ENCODE peak calls at places on chromosome 7, in ten cellular contexts. One of them, this sample, is unnamed.

GRCh38 chr7:151676759-151677158 is 157.1 kb upstream of the RHEB start:
- DNase-seq in esophagus muscularis mucosa: no peak
- DNase-seq in endodermal cell: no peak
- DNase-seq in body of pancreas: no peak
- DNase-seq in SK-N-SH: no peak
- DNase-seq in mucosa of descending colon: no peak
- DNase-seq in choroid plexus epithelial cell: no peak
- DNase-seq in cardiac muscle cell: no peak
- DNase-seq in heart left ventricle: no peak
- DNase-seq in upper lobe of right lung: no peak
- DNase-seq in this sample: no peak

GRCh38 chr7:100865971-100866720 is 1.0 kb upstream of the TRIP6 start:
- DNase-seq in cardiac muscle cell: no peak
- DNase-seq in body of pancreas: peak; percentile 88
- DNase-seq in upper lobe of right lung: peak; percentile 93
- DNase-seq in heart left ventricle: peak; percentile 79
- DNase-seq in SK-N-SH: peak; percentile 63
- DNase-seq in mucosa of descending colon: peak; percentile 90
- DNase-seq in choroid plexus epithelial cell: no peak
- DNase-seq in endodermal cell: peak; percentile 66
- DNase-seq in esophagus muscularis mucosa: no peak
- DNase-seq in this sample: no peak

GRCh38 chr7:28355553-28356319 is 56.6 kb upstream of the CREB5 start:
- DNase-seq in body of pancreas: no peak
- DNase-seq in upper lobe of right lung: no peak
- DNase-seq in mucosa of descending colon: no peak
- DNase-seq in endodermal cell: no peak
- DNase-seq in choroid plexus epithelial cell: no peak
- DNase-seq in esophagus muscularis mucosa: peak; percentile 78
- DNase-seq in heart left ventricle: no peak
- DNase-seq in SK-N-SH: no peak
- DNase-seq in cardiac muscle cell: no peak
- DNase-seq in this sample: no peak

GRCh38 chr7:50394315-50394714 is 55.8 kb downstream of the FIGNL1 start:
- DNase-seq in mucosa of descending colon: no peak
- DNase-seq in upper lobe of right lung: no peak
- DNase-seq in cardiac muscle cell: no peak
- DNase-seq in esophagus muscularis mucosa: no peak
- DNase-seq in body of pancreas: no peak
- DNase-seq in choroid plexus epithelial cell: no peak
- DNase-seq in heart left ventricle: no peak
- DNase-seq in endodermal cell: no peak
- DNase-seq in SK-N-SH: no peak
- DNase-seq in this sample: no peak

GRCh38 chr7:91357379-91357778 is 93.1 kb downstream of the FZD1 start:
- DNase-seq in esophagus muscularis mucosa: no peak
- DNase-seq in body of pancreas: no peak
- DNase-seq in upper lobe of right lung: no peak
- DNase-seq in SK-N-SH: no peak
- DNase-seq in cardiac muscle cell: peak; percentile 14
- DNase-seq in endodermal cell: no peak
- DNase-seq in mucosa of descending colon: no peak
- DNase-seq in choroid plexus epithelial cell: no peak
- DNase-seq in heart left ventricle: no peak
- DNase-seq in this sample: no peak

GRCh38 chr7:155644178-155644970 is at the start of gene RBM33:
- DNase-seq in cardiac muscle cell: peak; percentile 90
- DNase-seq in body of pancreas: peak; percentile 74
- DNase-seq in heart left ventricle: peak; percentile 83
- DNase-seq in esophagus muscularis mucosa: peak; percentile 93
- DNase-seq in upper lobe of right lung: peak; percentile 89
- DNase-seq in choroid plexus epithelial cell: peak; percentile 86
- DNase-seq in endodermal cell: peak; percentile 93
- DNase-seq in SK-N-SH: peak; percentile 96
- DNase-seq in mucosa of descending colon: peak; percentile 85
- DNase-seq in this sample: peak; percentile 32

GRCh38 chr7:129949292-129950133 is 3.2 kb downstream of the UBE2H start:
- DNase-seq in heart left ventricle: no peak
- DNase-seq in endodermal cell: peak; percentile 82
- DNase-seq in body of pancreas: peak; percentile 45
- DNase-seq in esophagus muscularis mucosa: no peak
- DNase-seq in cardiac muscle cell: peak; percentile 35
- DNase-seq in mucosa of descending colon: no peak
- DNase-seq in upper lobe of right lung: peak; percentile 23
- DNase-seq in SK-N-SH: peak; percentile 47
- DNase-seq in choroid plexus epithelial cell: peak; percentile 86
- DNase-seq in this sample: no peak

GRCh38 chr7:106369349-106369748 is 84.6 kb upstream of the NAMPT start:
- DNase-seq in mucosa of descending colon: no peak
- DNase-seq in endodermal cell: no peak
- DNase-seq in upper lobe of right lung: no peak
- DNase-seq in cardiac muscle cell: no peak
- DNase-seq in choroid plexus epithelial cell: peak; percentile 62
- DNase-seq in heart left ventricle: no peak
- DNase-seq in body of pancreas: no peak
- DNase-seq in esophagus muscularis mucosa: no peak
- DNase-seq in SK-N-SH: no peak
- DNase-seq in this sample: peak; percentile 56

GRCh38 chr7:71286924-71287323 is 155.0 kb downstream of the GALNT17 start:
- DNase-seq in body of pancreas: no peak
- DNase-seq in esophagus muscularis mucosa: no peak
- DNase-seq in choroid plexus epithelial cell: no peak
- DNase-seq in SK-N-SH: no peak
- DNase-seq in cardiac muscle cell: no peak
- DNase-seq in endodermal cell: peak; percentile 64
- DNase-seq in heart left ventricle: no peak
- DNase-seq in upper lobe of right lung: no peak
- DNase-seq in mucosa of descending colon: no peak
- DNase-seq in this sample: no peak

GRCh38 chr7:111527545-111527944 is 34.7 kb downstream of the IMMP2L start:
- DNase-seq in endodermal cell: no peak
- DNase-seq in body of pancreas: no peak
- DNase-seq in esophagus muscularis mucosa: no peak
- DNase-seq in choroid plexus epithelial cell: no peak
- DNase-seq in upper lobe of right lung: no peak
- DNase-seq in mucosa of descending colon: no peak
- DNase-seq in cardiac muscle cell: no peak
- DNase-seq in heart left ventricle: no peak
- DNase-seq in SK-N-SH: no peak
- DNase-seq in this sample: no peak

GRCh38 chr7:27601217-27601616 is 61.5 kb downstream of the HIBADH start:
- DNase-seq in esophagus muscularis mucosa: no peak
- DNase-seq in upper lobe of right lung: no peak
- DNase-seq in SK-N-SH: no peak
- DNase-seq in choroid plexus epithelial cell: no peak
- DNase-seq in cardiac muscle cell: no peak
- DNase-seq in heart left ventricle: no peak
- DNase-seq in mucosa of descending colon: no peak
- DNase-seq in endodermal cell: no peak
- DNase-seq in body of pancreas: no peak
- DNase-seq in this sample: no peak

GRCh38 chr7:66399566-66399965 is 194.4 kb downstream of the TPST1 start:
- DNase-seq in SK-N-SH: no peak
- DNase-seq in endodermal cell: no peak
- DNase-seq in cardiac muscle cell: no peak
- DNase-seq in upper lobe of right lung: no peak
- DNase-seq in esophagus muscularis mucosa: no peak
- DNase-seq in mucosa of descending colon: no peak
- DNase-seq in heart left ventricle: no peak
- DNase-seq in choroid plexus epithelial cell: peak; percentile 25
- DNase-seq in body of pancreas: no peak
- DNase-seq in this sample: no peak

GRCh38 chr7:98315318-98315993 is 34.0 kb downstream of the BRI3 start:
- DNase-seq in endodermal cell: no peak
- DNase-seq in upper lobe of right lung: no peak
- DNase-seq in body of pancreas: no peak
- DNase-seq in esophagus muscularis mucosa: no peak
- DNase-seq in choroid plexus epithelial cell: no peak
- DNase-seq in mucosa of descending colon: no peak
- DNase-seq in heart left ventricle: no peak
- DNase-seq in SK-N-SH: no peak
- DNase-seq in cardiac muscle cell: no peak
- DNase-seq in this sample: no peak

DNA sequence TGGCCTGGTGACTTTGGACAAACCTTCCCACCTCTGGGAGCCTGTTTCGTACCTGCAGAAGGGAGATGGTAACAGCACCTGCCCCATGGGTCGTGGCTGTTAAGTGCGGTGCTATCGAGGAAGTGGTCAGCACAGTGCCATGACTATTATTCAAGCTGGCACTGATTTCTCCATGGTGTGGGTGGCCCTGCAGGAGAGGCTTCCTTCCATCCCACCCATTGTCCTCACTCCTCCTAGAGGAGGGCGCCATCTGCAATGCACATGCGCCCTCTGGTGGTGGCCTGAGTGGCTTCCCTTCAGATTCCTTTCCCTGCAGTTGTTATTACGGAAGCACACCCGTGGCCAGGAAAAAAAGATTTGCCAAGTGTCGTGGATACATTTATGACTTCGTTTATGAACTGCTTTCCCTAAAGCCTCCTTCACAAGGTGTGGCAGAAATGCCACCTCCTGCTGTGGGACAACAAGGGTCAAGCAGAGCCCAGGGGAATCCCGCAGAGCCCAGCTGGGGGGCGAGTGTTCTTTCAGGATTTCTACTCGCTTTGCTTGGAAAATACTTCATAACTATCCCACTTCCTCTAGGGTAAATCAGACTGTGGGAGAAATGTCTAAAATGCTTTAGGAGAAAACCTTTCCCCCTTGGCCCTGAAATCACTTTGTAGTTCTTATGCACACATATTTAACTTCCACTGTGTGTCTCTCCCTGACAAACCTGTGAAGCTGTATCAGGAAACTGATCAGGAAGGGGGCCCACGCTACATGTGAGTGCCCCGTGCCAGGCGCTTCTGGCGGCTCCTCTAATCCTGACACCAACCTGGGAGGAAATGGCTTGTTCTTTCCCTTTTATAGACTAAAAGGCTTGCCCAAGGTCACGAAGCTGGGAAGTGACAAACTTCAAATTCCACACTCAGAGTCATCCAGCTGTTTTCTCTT is 98.0 kb upstream of the ANLN start:
- DNase-seq in endodermal cell: peak; percentile 92
- DNase-seq in body of pancreas: peak; percentile 90
- DNase-seq in heart left ventricle: peak; percentile 86
- DNase-seq in choroid plexus epithelial cell: peak; percentile 93
- DNase-seq in mucosa of descending colon: peak; percentile 87
- DNase-seq in SK-N-SH: peak; percentile 93
- DNase-seq in upper lobe of right lung: peak; percentile 90
- DNase-seq in esophagus muscularis mucosa: peak; percentile 96
- DNase-seq in cardiac muscle cell: peak; percentile 90
- DNase-seq in this sample: peak; percentile 49
- H3K4me3 ChIP-seq in endodermal cell: no peak overlapping the region
- H3K4me3 ChIP-seq in body of pancreas: no peak overlapping the region
- H3K4me3 ChIP-seq in heart left ventricle: peak overlapping the region; percentile 41
- H3K4me3 ChIP-seq in choroid plexus epithelial cell: peak overlapping the region; percentile 36
- H3K4me3 ChIP-seq in mucosa of descending colon: no peak overlapping the region
- H3K4me3 ChIP-seq in SK-N-SH: peak overlapping the region; percentile 18
- H3K4me3 ChIP-seq in upper lobe of right lung: peak overlapping the region; percentile 40
- H3K4me3 ChIP-seq in esophagus muscularis mucosa: peak overlapping the region; percentile 41
- H3K4me3 ChIP-seq in cardiac muscle cell: no peak overlapping the region
- H3K4me3 ChIP-seq in this sample: peak overlapping the region; percentile 25

GRCh38 chr7:45985902-45986301 is 64.8 kb upstream of the IGFBP3 start:
- DNase-seq in endodermal cell: peak; percentile 43
- DNase-seq in heart left ventricle: no peak
- DNase-seq in mucosa of descending colon: no peak
- DNase-seq in esophagus muscularis mucosa: peak; percentile 87
- DNase-seq in SK-N-SH: no peak
- DNase-seq in upper lobe of right lung: no peak
- DNase-seq in cardiac muscle cell: no peak
- DNase-seq in body of pancreas: no peak
- DNase-seq in choroid plexus epithelial cell: peak; percentile 73
- DNase-seq in this sample: peak; percentile 49
- TF ChIP-seq CTCF in endodermal cell: no peak
- TF ChIP-seq CTCF in heart left ventricle: no peak
- TF ChIP-seq CTCF in mucosa of descending colon: no peak
- TF ChIP-seq CTCF in esophagus muscularis mucosa: no peak
- TF ChIP-seq CTCF in SK-N-SH: no peak
- TF ChIP-seq CTCF in upper lobe of right lung: no peak
- TF ChIP-seq CTCF in cardiac muscle cell: no peak
- TF ChIP-seq CTCF in body of pancreas: no peak
- TF ChIP-seq CTCF in choroid plexus epithelial cell: peak; percentile 14
- TF ChIP-seq CTCF in this sample: no peak

GRCh38 chr7:134432296-134433152 is 26.4 kb downstream of the AKR1B1 start:
- DNase-seq in esophagus muscularis mucosa: peak; percentile 96
- DNase-seq in mucosa of descending colon: peak; percentile 90
- DNase-seq in heart left ventricle: peak; percentile 84
- DNase-seq in SK-N-SH: peak; percentile 92
- DNase-seq in upper lobe of right lung: peak; percentile 85
- DNase-seq in endodermal cell: peak; percentile 93
- DNase-seq in body of pancreas: peak; percentile 80
- DNase-seq in cardiac muscle cell: peak; percentile 91
- DNase-seq in choroid plexus epithelial cell: peak; percentile 95
- DNase-seq in this sample: peak; percentile 67
- H3K4me3 ChIP-seq in esophagus muscularis mucosa: peak overlapping the region; percentile 48
- H3K4me3 ChIP-seq in mucosa of descending colon: no peak overlapping the region
- H3K4me3 ChIP-seq in heart left ventricle: peak overlapping the region; percentile 38
- H3K4me3 ChIP-seq in SK-N-SH: peak overlapping the region; percentile 54
- H3K4me3 ChIP-seq in upper lobe of right lung: peak overlapping the region; percentile 43
- H3K4me3 ChIP-seq in endodermal cell: peak overlapping the region; percentile 81
- H3K4me3 ChIP-seq in body of pancreas: no peak overlapping the region
- H3K4me3 ChIP-seq in cardiac muscle cell: peak overlapping the region; percentile 26
- H3K4me3 ChIP-seq in choroid plexus epithelial cell: peak overlapping the region; percentile 48
- H3K4me3 ChIP-seq in this sample: peak overlapping the region; percentile 23

GRCh38 chr7:2100278-2101205 is 132.2 kb downstream of the MAD1L1 start:
- DNase-seq in heart left ventricle: no peak
- DNase-seq in cardiac muscle cell: peak; percentile 75
- DNase-seq in mucosa of descending colon: no peak
- DNase-seq in endodermal cell: no peak
- DNase-seq in SK-N-SH: peak; percentile 69
- DNase-seq in body of pancreas: no peak
- DNase-seq in choroid plexus epithelial cell: no peak
- DNase-seq in upper lobe of right lung: no peak
- DNase-seq in esophagus muscularis mucosa: no peak
- DNase-seq in this sample: no peak
- TF ChIP-seq CTCF in heart left ventricle: no peak
- TF ChIP-seq CTCF in cardiac muscle cell: no peak
- TF ChIP-seq CTCF in mucosa of descending colon: no peak
- TF ChIP-seq CTCF in endodermal cell: peak; percentile 33
- TF ChIP-seq CTCF in SK-N-SH: no peak
- TF ChIP-seq CTCF in body of pancreas: peak; percentile 20
- TF ChIP-seq CTCF in choroid plexus epithelial cell: no peak
- TF ChIP-seq CTCF in upper lobe of right lung: no peak
- TF ChIP-seq CTCF in esophagus muscularis mucosa: no peak
- TF ChIP-seq CTCF in this sample: no peak

GRCh38 chr7:2684501-2684900 is 3.5 kb upstream of the AMZ1 start:
- DNase-seq in esophagus muscularis mucosa: no peak
- DNase-seq in SK-N-SH: no peak
- DNase-seq in upper lobe of right lung: no peak
- DNase-seq in cardiac muscle cell: no peak
- DNase-seq in endodermal cell: no peak
- DNase-seq in heart left ventricle: no peak
- DNase-seq in mucosa of descending colon: no peak
- DNase-seq in body of pancreas: no peak
- DNase-seq in choroid plexus epithelial cell: no peak
- DNase-seq in this sample: no peak
- H3K4me3 ChIP-seq in esophagus muscularis mucosa: no peak overlapping the region
- H3K4me3 ChIP-seq in SK-N-SH: no peak overlapping the region
- H3K4me3 ChIP-seq in upper lobe of right lung: no peak overlapping the region
- H3K4me3 ChIP-seq in cardiac muscle cell: no peak overlapping the region
- H3K4me3 ChIP-seq in endodermal cell: no peak overlapping the region
- H3K4me3 ChIP-seq in heart left ventricle: no peak overlapping the region
- H3K4me3 ChIP-seq in mucosa of descending colon: no peak overlapping the region
- H3K4me3 ChIP-seq in body of pancreas: no peak overlapping the region
- H3K4me3 ChIP-seq in choroid plexus epithelial cell: no peak overlapping the region
- H3K4me3 ChIP-seq in this sample: no peak overlapping the region

GRCh38 chr7:143878884-143879283 is 23.1 kb downstream of the TCAF1 start:
- DNase-seq in upper lobe of right lung: no peak
- DNase-seq in body of pancreas: no peak
- DNase-seq in SK-N-SH: peak; percentile 73
- DNase-seq in heart left ventricle: no peak
- DNase-seq in mucosa of descending colon: no peak
- DNase-seq in endodermal cell: peak; percentile 41
- DNase-seq in choroid plexus epithelial cell: no peak
- DNase-seq in esophagus muscularis mucosa: no peak
- DNase-seq in cardiac muscle cell: no peak
- DNase-seq in this sample: no peak
- TF ChIP-seq CTCF in upper lobe of right lung: no peak
- TF ChIP-seq CTCF in body of pancreas: no peak
- TF ChIP-seq CTCF in SK-N-SH: peak; percentile 20
- TF ChIP-seq CTCF in heart left ventricle: no peak
- TF ChIP-seq CTCF in mucosa of descending colon: no peak
- TF ChIP-seq CTCF in endodermal cell: peak; percentile 47
- TF ChIP-seq CTCF in choroid plexus epithelial cell: peak; percentile 27
- TF ChIP-seq CTCF in esophagus muscularis mucosa: no peak
- TF ChIP-seq CTCF in cardiac muscle cell: no peak
- TF ChIP-seq CTCF in this sample: no peak

This sample was measured in AG09309.